ENCODE peak calls at places on chromosomes 1 and 21, in seven cellular contexts. A is NCI-H1694; E is neural crest cell; U is stimulated activated naive CD8-positive, alpha-beta T cell treated with anti-CD3 and anti-CD28 coated beads, Interleukin-15, Interleukin-2, amounts not matched to agents 100 U/mL and 50 U/mL, for 24 hours; N is HFF-Myc; X is skeletal muscle cell; B is HEK293T. V is an unnamed sample.

GRCh38 chr1:958823-959729 is at the start of gene NOC2L:
- DNase-seq in A (peak; percentile 54), E (peak; percentile 93), U (peak; percentile 99), N (no peak), X (peak; percentile 47), B (peak; percentile 91), V (peak; percentile 92)

GRCh38 chr1:27816921-27817630 is 13.5 kb upstream of the PPP1R8 start:
- DNase-seq in A (no peak), E (no peak), U (no peak), N (no peak), X (peak; percentile 34), B (no peak), V (peak; percentile 55)

GRCh38 chr21:39373634-39374033 is 24.7 kb upstream of the HMGN1 start:
- DNase-seq in A (peak; percentile 68), E (no peak), U (no peak), N (no peak), X (no peak), B (peak; percentile 67), V (peak; percentile 53)

GRCh38 chr21:36120304-36120902 is 14.5 kb upstream of the CBR3 start:
- DNase-seq in A (no peak), E (no peak), U (no peak), N (no peak), X (no peak), B (no peak), V (peak; percentile 19)

GRCh38 chr1:85553416-85553815 is 27.1 kb upstream of the CCN1 start:
- DNase-seq in A (no peak), E (no peak), U (no peak), N (no peak), X (no peak), B (no peak), V (no peak)

GRCh38 chr21:36964832-36965719 is 1.4 kb downstream of the HLCS start:
- DNase-seq in A (no peak), E (no peak), U (no peak), N (no peak), X (no peak), B (no peak), V (no peak)

GRCh38 chr1:29869802-29870201 is 633.5 kb downstream of the PTPRU start:
- DNase-seq in A (no peak), E (no peak), U (no peak), N (no peak), X (no peak), B (no peak), V (no peak)

GRCh38 chr1:192474080-192474683 is 101.4 kb upstream of the RGS1 start:
- DNase-seq in A (peak; percentile 42), E (peak; percentile 33), U (no peak), N (no peak), X (no peak), B (peak; percentile 34), V (peak; percentile 66)

GRCh38 chr1:39539252-39539790 is 37.3 kb downstream of the PABPC4 start:
- DNase-seq in A (peak; percentile 100), E (peak; percentile 55), U (peak; percentile 51), N (peak; percentile 36), X (peak; percentile 25), B (peak; percentile 85), V (peak; percentile 84)

GRCh38 chr1:156429308-156430060 is 60.5 kb downstream of the RHBG start:
- DNase-seq in A (no peak), E (no peak), U (no peak), N (no peak), X (no peak), B (no peak), V (no peak)

GRCh38 chr1:200692321-200692720 is 22.6 kb upstream of the DDX59 start:
- DNase-seq in A (no peak), E (no peak), U (no peak), N (no peak), X (no peak), B (no peak), V (no peak)

V was measured in cardiac muscle cell.